ENCODE peak calls at places on chromosomes 11 and 22, in four cellular contexts. T, Z, L and I are unnamed samples.

GRCh38 chr11:74566386-74566960 is 25.9 kb upstream of the POLD3 start:
- DNase-seq in T (no peak), Z (no peak), L (no peak), I (no peak)

GRCh38 chr11:17692006-17692405 is 27.4 kb upstream of the MYOD1 start:
- DNase-seq in T (no peak), Z (no peak), L (no peak), I (no peak)

GRCh38 chr11:79971255-79971654 is 530.4 kb upstream of the TENM4 start:
- DNase-seq in T (no peak), Z (no peak), L (no peak), I (no peak)

GRCh38 chr11:42770444-42771065 is 541.2 kb upstream of the API5 start:
- DNase-seq in T (peak; percentile 41), Z (no peak), L (peak; percentile 36), I (peak; percentile 4)

GRCh38 chr11:126466288-126467045 is 111.0 kb downstream of the ST3GAL4 start:
- DNase-seq in T (peak; percentile 43), Z (no peak), L (no peak), I (no peak)

GRCh38 chr22:24485608-24486007 is 9.5 kb upstream of the UPB1 start:
- DNase-seq in T (peak; percentile 20), Z (no peak), L (no peak), I (no peak)

GRCh38 chr11:29343465-29344333 is 673.1 kb downstream of the KCNA4 start:
- DNase-seq in T (peak; percentile 52), Z (peak; percentile 34), L (peak; percentile 76), I (no peak)

GRCh38 chr22:33405194-33405593 is 347.0 kb upstream of the SYN3 start:
- DNase-seq in T (no peak), Z (no peak), L (no peak), I (no peak)

GRCh38 chr11:124812876-124813275 is 12.7 kb upstream of the MSANTD2 start:
- DNase-seq in T (no peak), Z (no peak), L (peak; percentile 89), I (no peak)

GRCh38 chr11:27046956-27047355 is 6.3 kb downstream of the BBOX1 start:
- DNase-seq in T (no peak), Z (no peak), L (no peak), I (no peak)

GRCh38 chr22:18008136-18008535 is 16.2 kb downstream of the MICAL3 start:
- DNase-seq in T (no peak), Z (no peak), L (no peak), I (no peak)

GRCh38 chr11:67303132-67303988 is at the start of gene SSH3:
- DNase-seq in T (no peak), Z (peak; percentile 34), L (peak; percentile 88), I (no peak)

GRCh38 chr11:27698872-27699241 is 1.4 kb downstream of the BDNF start:
- DNase-seq in T (peak; percentile 70), Z (peak; percentile 92), L (peak; percentile 88), I (no peak)

GRCh38 chr11:76162336-76163288 is 43.7 kb downstream of the WNT11 start:
- DNase-seq in T (no peak), Z (no peak), L (no peak), I (no peak)

GRCh38 chr11:4684631-4685285 is 12.9 kb downstream of the OR51E2 start:
- DNase-seq in T (peak; percentile 83), Z (no peak), L (no peak), I (no peak)

GRCh38 chr11:62144641-62145255 is 20.9 kb downstream of the INCENP start:
- DNase-seq in T (no peak), Z (no peak), L (no peak), I (no peak)

GRCh38 chr22:17920145-17920605 is 104.2 kb downstream of the MICAL3 start:
- DNase-seq in T (no peak), Z (peak; percentile 62), L (no peak), I (no peak)

GRCh38 chr22:36998620-36999351 is 20.5 kb downstream of the TST start:
- DNase-seq in T (no peak), Z (peak; percentile 15), L (no peak), I (no peak)

GRCh38 chr11:121354192-121354591 is 61.6 kb downstream of the SC5D start:
- DNase-seq in T (no peak), Z (no peak), L (no peak), I (no peak)

GRCh38 chr11:44556735-44557409 is 8.6 kb upstream of the CD82 start:
- DNase-seq in T (peak; percentile 68), Z (peak; percentile 59), L (peak; percentile 62), I (no peak)

GRCh38 chr22:45155050-45155840 is 8.5 kb upstream of the NUP50 start:
- DNase-seq in T (no peak), Z (peak; percentile 72), L (no peak), I (no peak)

GRCh38 chr11:665062-665706 is 28.1 kb downstream of the DRD4 start:
- DNase-seq in T (no peak), Z (no peak), L (no peak), I (no peak)

GRCh38 chr11:106888386-106888785 is 129.9 kb downstream of the GUCY1A2 start:
- DNase-seq in T (no peak), Z (no peak), L (no peak), I (no peak)

GRCh38 chr22:49770454-49771265 is 57.0 kb downstream of the BRD1 start:
- DNase-seq in T (no peak), Z (no peak), L (no peak), I (no peak)

GRCh38 chr11:73334244-73335203 is 26.4 kb downstream of the ARHGEF17 start:
- DNase-seq in T (no peak), Z (peak; percentile 91), L (peak; percentile 62), I (no peak)

GRCh38 chr11:2901196-2901796 is 15.7 kb upstream of the CDKN1C start:
- DNase-seq in T (no peak), Z (no peak), L (no peak), I (no peak)

GRCh38 chr11:44400431-44400830 is 90.5 kb upstream of the ALX4 start:
- DNase-seq in T (no peak), Z (no peak), L (no peak), I (no peak)

GRCh38 chr11:50164050-50164449 is 131.4 kb downstream of the OR4C45 start:
- DNase-seq in T (no peak), Z (no peak), L (no peak), I (no peak)

GRCh38 chr11:85299247-85299646 is 327.9 kb downstream of the DLG2 start:
- DNase-seq in T (no peak), Z (no peak), L (peak; percentile 30), I (no peak)

GRCh38 chr11:64762916-64763803 is 3.4 kb upstream of the PYGM start:
- DNase-seq in T (no peak), Z (peak; percentile 79), L (no peak), I (no peak)

GRCh38 chr11:65695459-65696241 is 16.4 kb upstream of the KAT5 start:
- DNase-seq in T (no peak), Z (no peak), L (peak; percentile 97), I (no peak)

GRCh38 chr11:102625163-102625562 is at the start of gene MMP20:
- DNase-seq in T (no peak), Z (no peak), L (no peak), I (no peak)

GRCh38 chr22:28710889-28711285 is 30.7 kb downstream of the CHEK2 start:
- DNase-seq in T (no peak), Z (peak; percentile 43), L (no peak), I (no peak)

GRCh38 chr11:120680322-120680721 is 168.8 kb downstream of the GRIK4 start:
- DNase-seq in T (no peak), Z (no peak), L (peak; percentile 33), I (no peak)

GRCh38 chr22:37189011-37189466 is 992 bp upstream of the C1QTNF6 start:
- DNase-seq in T (no peak), Z (no peak), L (peak; percentile 82), I (no peak)

GRCh38 chr11:34671117-34671516 is 50.2 kb downstream of the EHF start:
- DNase-seq in T (no peak), Z (no peak), L (no peak), I (no peak)

GRCh38 chr11:34667810-34668582 is 47.1 kb downstream of the EHF start:
- DNase-seq in T (no peak), Z (no peak), L (peak; percentile 92), I (no peak)

GRCh38 chr11:34669458-34669857 is 48.6 kb downstream of the EHF start:
- DNase-seq in T (no peak), Z (peak; percentile 35), L (no peak), I (no peak)

GRCh38 chr11:34668583-34669053 is 47.7 kb downstream of the EHF start:
- DNase-seq in T (no peak), Z (no peak), L (no peak), I (no peak)

GRCh38 chr11:34665077-34665835 is 44.4 kb downstream of the EHF start:
- DNase-seq in T (no peak), Z (no peak), L (peak; percentile 52), I (no peak)
- H3K27ac ChIP-seq in T (no peak overlapping the region), Z (no peak overlapping the region), L (peak overlapping the region; percentile 56), I (peak overlapping the region; percentile 10)

DNA sequence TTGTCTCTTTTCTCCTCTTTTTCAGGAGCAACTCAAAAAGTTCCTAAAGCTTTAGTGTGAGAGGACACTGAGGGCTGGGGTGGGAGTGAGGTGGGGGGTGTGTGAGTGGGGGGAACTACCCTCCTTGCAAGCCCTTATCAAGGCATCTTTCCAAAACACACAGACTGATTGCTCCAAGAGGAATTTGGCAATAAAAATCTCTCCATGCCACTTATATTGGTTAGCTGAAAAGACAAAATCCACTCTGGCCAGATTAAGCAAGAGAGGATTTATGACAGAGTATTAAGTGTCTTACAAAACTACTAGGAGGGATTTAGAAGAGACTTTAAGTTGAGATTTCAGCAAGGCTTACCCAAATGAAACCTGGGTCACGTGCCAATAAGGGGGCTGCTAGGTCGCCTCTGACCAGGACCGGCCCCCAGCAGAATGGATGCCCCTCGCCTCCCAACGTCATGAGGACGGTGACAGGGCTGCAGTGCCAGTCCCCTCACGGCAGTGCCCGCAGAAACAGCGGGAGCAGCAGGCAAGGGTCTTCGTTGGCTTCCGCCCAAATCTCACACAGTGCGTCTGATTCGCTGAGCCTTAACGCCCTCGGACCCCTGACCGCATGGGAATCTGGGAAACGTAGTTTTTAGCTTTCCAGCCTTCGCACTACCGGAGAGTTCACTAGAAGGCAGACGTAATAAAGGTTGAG is 22.1 kb upstream of the CTR9 start:
- DNase-seq in T (no peak), Z (peak; percentile 35), L (no peak), I (no peak)
- H3K9ac ChIP-seq in T (no peak overlapping the region), Z (peak overlapping the region; percentile 5), L (no peak overlapping the region), I (no peak overlapping the region)

GRCh38 chr11:112841719-112842118 is 119.5 kb upstream of the NCAM1 start:
- DNase-seq in T (no peak), Z (no peak), L (no peak), I (no peak)
- H3K4me2 ChIP-seq in T (no peak overlapping the region), Z (no peak overlapping the region), L (no peak overlapping the region), I (no peak overlapping the region)

GRCh38 chr11:105109353-105109752 is 30.2 kb downstream of the CARD18 start:
- DNase-seq in T (no peak), Z (no peak), L (peak; percentile 91), I (no peak)
- H3K27ac ChIP-seq in T (no peak overlapping the region), Z (no peak overlapping the region), L (peak overlapping the region; percentile 69), I (no peak overlapping the region)